ENCODE peak calls at places on chromosome 10, in nine cellular contexts. F is WTC11, N is Panc1, P is A549, Q is testis, V is BE2C, S is colonic mucosa, G is glutamatergic neuron, J is astrocyte of the cerebellum. O is an unnamed sample.

GRCh38 chr10:104040862-104041789 is 44.6 kb downstream of the COL17A1 start:
- DNase-seq in G (no peak), Q (no peak), V (no peak), F (no peak), S (no peak), J (no peak), N (no peak), P (no peak), O (no peak)

GRCh38 chr10:12358863-12359647 is 9.7 kb downstream of the CAMK1D start:
- DNase-seq in V (no peak), S (no peak), G (no peak), P (no peak), N (no peak), Q (peak), F (no peak), J (no peak), O (no peak)

GRCh38 chr10:58856508-58857240 is 319.8 kb upstream of the PHYHIPL start:
- DNase-seq in F (peak), S (no peak), V (no peak), J (peak), Q (no peak), G (no peak), N (peak), P (peak), O (peak)

GRCh38 chr10:75180592-75180991 is 30.0 kb upstream of the VDAC2 start:
- DNase-seq in G (no peak), P (no peak), Q (no peak), F (no peak), N (no peak), S (no peak), J (no peak), V (no peak), O (no peak)

GRCh38 chr10:79192677-79193003 is 123.9 kb downstream of the ZMIZ1 start:
- DNase-seq in Q (no peak), S (no peak), P (no peak), F (no peak), V (peak), J (no peak), N (no peak), G (no peak), O (no peak)

GRCh38 chr10:88647216-88647615 is 17.0 kb upstream of the LIPF start:
- DNase-seq in G (no peak), P (no peak), Q (no peak), S (no peak), V (no peak), N (no peak), J (no peak), F (no peak), O (no peak)

GRCh38 chr10:122258136-122259074 is 12.7 kb upstream of the BTBD16 start:
- DNase-seq in P (no peak), Q (no peak), F (no peak), S (no peak), G (no peak), V (no peak), J (no peak), N (no peak), O (no peak)

GRCh38 chr10:68153473-68154210 is 44.4 kb downstream of the MYPN start:
- DNase-seq in F (no peak), J (peak), V (peak), G (no peak), S (peak), N (peak), Q (peak), P (peak), O (no peak)

GRCh38 chr10:85003083-85003482 is 674.7 kb downstream of the CCSER2 start:
- DNase-seq in Q (no peak), N (no peak), F (no peak), P (no peak), J (no peak), V (no peak), S (no peak), G (no peak), O (no peak)

GRCh38 chr10:126041804-126042231 is 145.5 kb downstream of the FANK1 start:
- DNase-seq in G (peak), V (peak), N (no peak), F (peak), P (peak), S (peak), Q (peak), J (no peak), O (peak)

GRCh38 chr10:7501157-7501556 is 90.3 kb upstream of the SFMBT2 start:
- DNase-seq in N (no peak), S (no peak), F (no peak), G (no peak), Q (no peak), P (no peak), V (no peak), J (no peak), O (no peak)

GRCh38 chr10:95755511-95756004 is 405 bp upstream of the ENTPD1 start:
- DNase-seq in G (no peak), N (no peak), V (no peak), F (peak), Q (no peak), S (peak), P (no peak), J (no peak), O (no peak)

GRCh38 chr10:131834152-131834810 is 66.5 kb upstream of the PPP2R2D start:
- DNase-seq in V (no peak), Q (no peak), N (no peak), F (peak), P (no peak), J (no peak), S (no peak), G (no peak), O (no peak)

GRCh38 chr10:72250666-72251065 is 23.1 kb upstream of the DDIT4 start:
- DNase-seq in S (no peak), V (no peak), Q (peak), G (no peak), P (no peak), N (no peak), J (peak), F (no peak), O (peak)

GRCh38 chr10:73758704-73759511 is 14.7 kb downstream of the SEC24C start:
- DNase-seq in V (no peak), P (no peak), S (no peak), F (no peak), N (no peak), J (no peak), Q (no peak), G (no peak), O (no peak)

GRCh38 chr10:43640603-43641002 is 8.1 kb downstream of the ZNF32 start:
- DNase-seq in S (no peak), Q (no peak), V (no peak), P (no peak), J (no peak), F (no peak), N (no peak), G (no peak), O (no peak)

GRCh38 chr10:30432631-30433285 is 1.2 kb upstream of the MAP3K8 start:
- DNase-seq in G (no peak), F (no peak), J (no peak), N (no peak), S (peak), P (peak), V (no peak), Q (peak), O (no peak)

GRCh38 chr10:103584216-103585010 is 90.9 kb downstream of the NEURL1 start:
- DNase-seq in P (no peak), J (no peak), S (no peak), F (peak), Q (peak), V (no peak), N (no peak), G (no peak), O (no peak)

GRCh38 chr10:2679646-2680045 is 387.7 kb upstream of the PFKP start:
- DNase-seq in N (no peak), G (no peak), J (no peak), V (no peak), S (no peak), F (no peak), Q (no peak), P (no peak), O (no peak)

GRCh38 chr10:69869291-69869841 is 67.7 kb downstream of the COL13A1 start:
- DNase-seq in S (peak), N (no peak), Q (peak), P (no peak), F (no peak), G (no peak), V (no peak), J (no peak), O (no peak)

GRCh38 chr10:5484205-5484604 is 15.2 kb downstream of the CALML5 start:
- DNase-seq in P (no peak), F (no peak), J (no peak), S (no peak), Q (no peak), V (no peak), G (no peak), N (no peak), O (no peak)

GRCh38 chr10:121292396-121292795 is 305.8 kb downstream of the FGFR2 start:
- DNase-seq in V (no peak), P (no peak), Q (no peak), J (no peak), S (no peak), G (no peak), F (no peak), N (no peak), O (no peak)

GRCh38 chr10:3179174-3179573 is 6.6 kb upstream of the PITRM1 start:
- DNase-seq in V (no peak), Q (no peak), N (no peak), J (no peak), S (no peak), P (no peak), G (no peak), F (no peak), O (no peak)

GRCh38 chr10:119466076-119466475 is 76.4 kb downstream of the RGS10 start:
- DNase-seq in J (no peak), S (no peak), G (no peak), N (no peak), V (no peak), P (no peak), F (no peak), Q (no peak), O (no peak)
- TF ChIP-seq CTCF in J (no peak), S (no peak), G (no peak), N (no peak), V (no peak), P (no peak), F (no peak), Q (no peak), O (no peak)

GRCh38 chr10:23172846-23173548 is 19.1 kb upstream of the PTF1A start:
- DNase-seq in N (no peak), G (no peak), F (peak), Q (no peak), S (no peak), P (no peak), J (no peak), V (no peak), O (no peak)

GRCh38 chr10:23174075-23174973 is 17.8 kb upstream of the PTF1A start:
- DNase-seq in N (no peak), P (no peak), J (no peak), S (no peak), F (peak), Q (no peak), G (peak), V (no peak), O (no peak)

GRCh38 chr10:23174974-23175512 is 17.1 kb upstream of the PTF1A start:
- DNase-seq in P (no peak), N (no peak), V (no peak), J (no peak), S (no peak), G (no peak), Q (no peak), F (no peak), O (no peak)

GRCh38 chr10:23172429-23172828 is 19.7 kb upstream of the PTF1A start:
- DNase-seq in J (no peak), V (no peak), G (no peak), S (no peak), F (peak), N (no peak), Q (no peak), P (no peak), O (no peak)

DNA sequence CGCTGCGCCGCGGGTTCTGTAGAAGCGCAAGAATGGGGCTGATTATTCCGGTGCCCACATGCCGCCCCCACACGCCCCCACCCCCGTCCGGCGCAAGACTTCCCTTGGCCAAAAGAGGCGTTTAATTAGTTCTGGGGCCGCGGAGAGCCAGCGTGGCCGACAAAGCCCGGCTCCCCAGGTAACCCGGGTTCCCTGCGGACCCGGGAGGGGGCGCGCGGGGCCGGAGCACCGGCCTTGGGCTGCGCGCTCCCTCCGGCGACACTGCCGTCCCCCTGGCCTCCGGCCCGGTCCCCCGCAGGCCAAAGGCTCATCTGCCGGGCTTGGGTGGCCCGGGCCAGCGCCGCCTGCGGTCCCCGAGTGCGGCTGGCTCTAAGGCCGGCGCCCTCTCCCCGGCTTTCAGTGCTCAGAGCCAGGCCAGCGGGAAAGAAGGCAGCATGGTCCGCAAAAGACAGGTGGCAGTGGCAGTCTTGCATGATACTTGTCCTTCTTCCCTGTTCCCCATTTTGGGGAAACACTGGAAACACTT is 18.5 kb upstream of the PTF1A start:
- DNase-seq in V (no peak), P (no peak), J (no peak), F (peak), N (no peak), Q (no peak), G (no peak), S (no peak), O (no peak)
- TF ChIP-seq CTCF in V (no peak), P (no peak), J (no peak), F (no peak), N (no peak), Q (no peak), G (peak), S (no peak), O (no peak)

GRCh38 chr10:97915761-97916160 is 66.1 kb downstream of the GOLGA7B start:
- DNase-seq in Q (peak), P (no peak), J (no peak), F (no peak), V (no peak), N (no peak), G (no peak), S (no peak), O (peak)

GRCh38 chr10:97914171-97914836 is 64.7 kb downstream of the GOLGA7B start:
- DNase-seq in J (no peak), Q (no peak), G (no peak), P (no peak), V (no peak), N (no peak), F (no peak), S (no peak), O (no peak)

GRCh38 chr10:97915346-97915745 is 65.7 kb downstream of the GOLGA7B start:
- DNase-seq in J (no peak), V (no peak), G (no peak), N (no peak), Q (no peak), S (no peak), P (no peak), F (no peak), O (no peak)

GRCh38 chr10:97913554-97913953 is 63.9 kb downstream of the GOLGA7B start:
- DNase-seq in V (no peak), N (no peak), F (no peak), J (no peak), P (no peak), S (no peak), G (no peak), Q (no peak), O (no peak)

DNA sequence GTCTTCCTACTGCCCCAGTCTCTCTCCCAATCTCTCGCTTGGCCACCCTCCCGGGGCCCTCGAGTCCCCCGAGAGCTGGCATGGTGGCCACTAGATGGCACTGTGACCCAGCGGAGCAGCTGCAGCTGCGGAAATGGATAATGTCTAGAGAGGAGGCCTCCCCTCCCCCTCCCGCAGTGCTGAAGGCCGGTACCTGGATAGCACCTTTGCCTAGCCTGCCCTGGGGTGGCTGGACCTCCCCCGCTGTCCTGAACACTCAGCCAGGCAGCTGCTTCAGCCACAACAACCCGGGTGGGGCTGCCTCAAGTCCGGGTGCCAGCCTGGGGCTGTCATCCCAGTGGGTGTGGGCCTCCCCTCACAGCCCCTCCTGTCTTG is 65.2 kb downstream of the GOLGA7B start:
- DNase-seq in V (peak), Q (peak), N (peak), F (peak), J (no peak), G (peak), P (peak), S (peak), O (peak)
- TF ChIP-seq CTCF in V (peak), Q (peak), N (peak), F (peak), J (peak), G (peak), P (peak), S (peak), O (peak)

GRCh38 chr10:48399551-48399950 is 93.1 kb downstream of the MAPK8 start:
- DNase-seq in V (no peak), F (no peak), N (no peak), P (no peak), J (no peak), S (no peak), G (no peak), Q (no peak), O (no peak)

GRCh38 chr10:48398261-48398660 is 91.8 kb downstream of the MAPK8 start:
- DNase-seq in Q (no peak), N (no peak), S (no peak), V (no peak), J (no peak), P (no peak), G (no peak), F (no peak), O (no peak)

GRCh38 chr10:48400129-48400849 is 93.8 kb downstream of the MAPK8 start:
- DNase-seq in F (no peak), G (no peak), N (no peak), V (no peak), Q (no peak), S (no peak), J (no peak), P (no peak), O (no peak)

GRCh38 chr10:48400850-48401220 is 94.4 kb downstream of the MAPK8 start:
- DNase-seq in V (no peak), F (no peak), J (no peak), G (no peak), P (no peak), N (no peak), Q (no peak), S (no peak), O (no peak)

DNA sequence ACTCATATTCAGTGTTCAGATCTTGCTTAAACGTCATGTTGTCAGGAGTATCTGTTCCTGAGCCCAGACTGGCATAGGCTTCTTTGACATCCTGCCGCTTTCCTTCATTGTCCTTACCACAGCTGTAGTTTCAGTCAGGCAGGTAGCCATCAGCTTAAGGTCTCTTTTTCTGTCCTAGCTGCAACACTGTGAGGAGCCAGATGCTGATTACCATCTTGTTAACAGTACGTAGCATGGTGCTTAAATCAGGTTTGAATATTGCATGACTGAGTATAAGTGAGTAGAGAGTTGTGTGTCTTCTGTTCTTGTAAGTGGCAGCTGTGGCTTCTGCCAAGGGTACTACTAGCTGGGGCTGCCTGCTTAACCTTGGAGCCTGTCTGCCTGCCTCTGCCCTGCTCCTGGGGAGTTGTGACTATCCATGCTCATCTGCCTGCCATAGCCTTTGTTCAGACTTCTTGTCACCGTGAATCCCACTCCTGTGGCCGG is 92.6 kb downstream of the MAPK8 start:
- DNase-seq in V (no peak), N (no peak), Q (no peak), G (peak), F (peak), J (no peak), S (no peak), P (no peak), O (no peak)
- TF ChIP-seq CTCF in V (no peak), N (no peak), Q (no peak), G (no peak), F (no peak), J (no peak), S (no peak), P (no peak), O (no peak)

GRCh38 chr10:93773705-93774104 is 16.0 kb downstream of the LGI1 start:
- DNase-seq in N (no peak), F (no peak), P (no peak), V (no peak), S (no peak), Q (no peak), J (no peak), G (no peak), O (no peak)
- TF ChIP-seq CTCF in N (no peak), F (no peak), P (no peak), V (no peak), S (no peak), Q (no peak), J (no peak), G (no peak), O (no peak)

O was measured in breast epithelium.